ENCODE peak calls at places on chromosome 9, in four cellular contexts. O is CD8-positive, alpha-beta T cell; W is foreskin fibroblast; N is right lobe of liver. J is an unnamed sample.

GRCh38 chr9:121399883-121400607 is 30.0 kb upstream of the STOM start:
- DNase-seq in N (no peak), W (peak; percentile 47), O (no peak), J (peak; percentile 80)

GRCh38 chr9:128634111-128634510 is 22.5 kb downstream of the DYNC2I2 start:
- DNase-seq in N (no peak), O (no peak), W (no peak), J (no peak)

GRCh38 chr9:16728128-16728505 is 142.4 kb downstream of the BNC2 start:
- DNase-seq in N (no peak), W (no peak), O (no peak), J (no peak)

GRCh38 chr9:136122425-136123383 is 4.0 kb upstream of the TMEM250 start:
- DNase-seq in N (peak; percentile 83), O (peak; percentile 72), W (peak; percentile 45), J (no peak)

GRCh38 chr9:125485471-125485870 is 221.5 kb downstream of the MAPKAP1 start:
- DNase-seq in N (no peak), O (no peak), W (no peak), J (no peak)

GRCh38 chr9:74770508-74771261 is 117.0 kb downstream of the TRPM6 start:
- DNase-seq in N (peak; percentile 28), W (no peak), O (no peak), J (no peak)

GRCh38 chr9:131333771-131334567 is 44.4 kb downstream of the PLPP7 start:
- DNase-seq in N (no peak), O (no peak), W (no peak), J (no peak)

GRCh38 chr9:117400131-117400530 is 14.7 kb downstream of the ASTN2 start:
- DNase-seq in W (no peak), N (no peak), O (no peak), J (no peak)

GRCh38 chr9:133098104-133098754 is 22.8 kb downstream of the RALGDS start:
- DNase-seq in N (peak; percentile 19), O (no peak), W (no peak), J (no peak)

GRCh38 chr9:116587919-116588318 is 99.2 kb upstream of the TRIM32 start:
- DNase-seq in O (no peak), W (no peak), N (no peak), J (no peak)

GRCh38 chr9:21017092-21017491 is 14.3 kb downstream of the HACD4 start:
- DNase-seq in W (peak; percentile 82), N (no peak), O (no peak), J (no peak)

GRCh38 chr9:5040730-5041389 is 55.8 kb downstream of the JAK2 start:
- DNase-seq in N (no peak), W (no peak), O (no peak), J (no peak)

DNA sequence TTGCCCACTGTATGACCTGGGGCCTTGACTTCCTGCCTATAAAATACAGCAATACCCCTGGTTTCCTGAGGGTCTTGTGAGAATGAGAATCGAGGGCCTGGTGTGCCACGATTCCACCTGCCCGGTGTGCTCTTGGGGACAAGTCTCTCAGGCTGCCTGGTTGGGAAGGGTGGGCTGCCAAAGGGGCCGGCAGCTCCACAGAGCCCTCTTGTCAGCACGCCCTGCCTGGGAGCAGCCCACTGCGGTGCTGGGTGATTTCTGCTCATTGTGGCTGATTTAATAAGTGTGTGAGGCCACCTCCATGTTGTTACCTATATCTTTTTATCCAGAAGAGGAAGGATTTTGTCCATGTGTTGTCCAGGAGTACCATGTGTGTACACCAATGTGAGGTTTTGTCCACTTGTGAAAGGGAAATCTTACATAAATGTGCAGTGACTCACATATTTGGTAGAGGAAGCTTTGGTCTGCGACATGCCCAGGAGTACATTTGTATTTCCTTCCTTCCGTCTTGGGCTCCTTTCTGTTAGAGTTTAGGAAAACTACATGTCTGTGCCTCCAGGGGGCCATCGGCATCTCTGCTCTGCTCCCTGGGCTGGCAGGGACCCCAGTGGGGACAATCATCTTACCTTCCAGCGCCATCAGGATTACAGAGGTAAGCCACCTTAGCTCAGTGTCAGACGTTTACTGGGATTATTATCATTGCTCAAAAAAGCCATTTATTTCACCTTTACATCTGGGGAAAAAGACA is 108.6 kb downstream of the PHF2 start:
- DNase-seq in W (peak; percentile 15), N (no peak), O (no peak), J (no peak)
- TF ChIP-seq CTCF in W (peak; percentile 14), N (no peak), O (no peak), J (no peak)

GRCh38 chr9:81673310-81673709 is 16.0 kb downstream of the TLE1 start:
- DNase-seq in W (no peak), N (no peak), O (no peak), J (no peak)

GRCh38 chr9:81665514-81665838 is 23.9 kb downstream of the TLE1 start:
- DNase-seq in O (no peak), W (no peak), N (no peak), J (no peak)

GRCh38 chr9:81666123-81666522 is 23.2 kb downstream of the TLE1 start:
- DNase-seq in N (no peak), O (no peak), W (no peak), J (no peak)

GRCh38 chr9:81671880-81672280 is 17.5 kb downstream of the TLE1 start:
- DNase-seq in W (no peak), O (no peak), N (peak; percentile 34), J (peak; percentile 94)

DNA sequence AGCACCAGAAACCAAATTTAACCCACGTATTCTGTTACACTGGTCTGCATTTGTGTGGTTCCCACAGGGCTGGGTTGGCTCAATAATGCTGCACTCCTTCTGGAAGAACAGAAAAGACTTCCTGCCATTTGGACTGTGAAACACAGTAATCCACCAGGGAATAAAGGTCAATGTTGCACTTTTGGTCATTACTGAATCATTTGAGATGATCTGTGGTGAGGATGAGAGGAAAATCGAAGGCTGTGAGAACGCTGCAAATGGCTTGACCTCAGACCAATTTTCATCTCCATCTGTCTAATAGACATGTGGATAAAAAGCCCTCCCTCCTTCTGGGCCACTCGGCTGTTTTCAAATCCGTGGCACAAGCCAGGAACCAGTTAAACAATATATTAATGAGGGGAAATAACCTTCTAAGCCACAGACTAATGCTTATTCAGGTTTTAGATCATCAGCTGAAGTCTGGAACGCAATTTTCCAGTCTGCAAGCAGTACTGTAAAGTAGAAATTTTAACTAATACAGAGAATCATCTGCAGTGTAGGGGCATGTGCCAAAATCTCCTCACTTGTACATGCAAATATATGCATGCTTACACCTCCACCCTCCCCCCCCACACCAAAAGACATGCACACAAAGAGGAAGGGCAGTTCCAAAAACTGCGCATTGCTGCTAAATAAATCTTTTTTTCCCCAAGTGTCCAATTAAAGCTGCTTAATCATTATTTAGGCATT is 20.2 kb downstream of the TLE1 start:
- DNase-seq in W (no peak), N (no peak), O (no peak), J (peak; percentile 62)
- H3K4me3 ChIP-seq in W (no peak overlapping the region), N (no peak overlapping the region), O (no peak overlapping the region), J (no peak overlapping the region)

DNA sequence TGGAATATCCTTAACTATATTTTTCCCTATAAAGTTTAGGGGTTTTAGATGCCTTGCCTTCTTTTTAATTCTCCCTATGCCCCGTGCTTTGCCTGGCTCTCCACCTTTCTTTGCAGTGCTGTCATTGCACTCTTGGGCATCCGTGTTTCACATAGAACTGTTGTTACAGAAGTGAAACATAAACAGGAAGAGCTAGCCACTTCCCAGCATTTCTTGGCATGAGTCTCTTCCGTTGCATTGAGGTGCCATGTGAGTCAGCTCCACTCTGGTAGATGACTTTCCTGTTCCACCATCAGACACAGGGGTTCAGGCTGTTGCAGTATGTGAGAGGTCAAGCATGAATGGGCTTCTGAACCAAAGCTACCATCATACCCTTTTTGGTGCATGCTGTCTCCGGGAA is 73.4 kb downstream of the ANGPTL2 start:
- DNase-seq in W (peak; percentile 86), N (no peak), O (peak; percentile 2), J (peak; percentile 64)
- TF ChIP-seq CTCF in W (peak; percentile 28), N (peak; percentile 18), O (no peak), J (peak; percentile 41)

GRCh38 chr9:27460225-27461023 is 63.7 kb upstream of the IFNK start:
- DNase-seq in W (no peak), N (no peak), O (no peak), J (no peak)
- H3K4me3 ChIP-seq in W (no peak overlapping the region), N (no peak overlapping the region), O (no peak overlapping the region), J (no peak overlapping the region)

DNA sequence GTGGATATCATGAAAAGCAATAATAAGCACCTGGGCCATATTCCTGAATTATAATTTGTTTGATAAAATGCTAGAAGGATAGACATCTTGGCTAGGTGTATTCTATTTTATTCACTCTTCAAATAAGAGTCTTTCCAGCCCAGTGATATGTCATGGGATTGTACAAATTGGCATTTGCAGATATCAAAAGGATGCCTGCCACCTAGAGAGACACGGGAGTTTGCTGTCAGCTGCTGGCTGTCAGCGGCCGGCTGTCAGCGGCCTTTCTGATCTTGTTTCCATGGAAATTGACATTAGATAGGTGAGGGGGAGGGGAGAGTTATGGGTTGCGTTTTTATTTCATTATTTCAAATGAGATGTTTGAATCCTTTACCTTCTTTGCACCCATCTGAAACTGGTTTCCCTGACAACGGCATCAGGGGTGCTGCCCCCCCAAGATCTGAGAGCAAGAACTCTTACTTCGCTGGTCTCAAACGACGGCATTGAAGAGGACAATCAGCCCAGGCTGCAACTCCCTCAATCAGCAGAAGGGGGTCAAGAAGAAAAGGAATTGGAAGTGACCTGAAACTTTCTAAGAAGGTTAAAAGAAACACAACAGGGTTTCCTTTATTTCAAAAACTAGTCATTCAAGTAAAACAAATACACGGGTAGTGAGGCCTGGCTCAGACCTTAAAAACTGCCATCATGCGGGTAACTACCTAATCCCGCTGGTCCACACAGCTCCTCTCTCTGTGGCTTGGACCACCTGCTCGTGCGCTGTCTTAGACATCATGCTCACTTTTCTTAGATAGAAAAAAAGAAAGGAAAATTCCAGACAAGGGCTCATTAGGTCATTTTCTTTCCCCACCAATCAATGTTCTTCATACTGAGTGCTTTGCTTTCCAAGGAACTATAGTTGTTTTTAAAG is 115.7 kb downstream of the TLE1 start:
- DNase-seq in N (no peak), W (no peak), O (no peak), J (no peak)
- TF ChIP-seq CTCF in N (no peak), W (no peak), O (no peak), J (peak; percentile 17)

GRCh38 chr9:36471359-36471758 is 71.3 kb upstream of the RNF38 start:
- DNase-seq in O (no peak), W (no peak), N (no peak), J (no peak)
- H3K4me3 ChIP-seq in O (peak overlapping the region; percentile 43), W (peak overlapping the region; percentile 51), N (peak overlapping the region; percentile 27), J (no peak overlapping the region)

GRCh38 chr9:134912126-134912840 is 5.4 kb downstream of the FCN1 start:
- DNase-seq in N (no peak), O (no peak), W (no peak), J (no peak)

GRCh38 chr9:134909511-134910105 is 8.1 kb downstream of the FCN1 start:
- DNase-seq in W (no peak), N (no peak), O (no peak), J (no peak)

GRCh38 chr9:134910146-134910545 is 7.6 kb downstream of the FCN1 start:
- DNase-seq in W (no peak), N (no peak), O (no peak), J (no peak)

GRCh38 chr9:134913041-134913712 is 4.5 kb downstream of the FCN1 start:
- DNase-seq in O (no peak), N (no peak), W (no peak), J (no peak)

GRCh38 chr9:134908524-134909364 is 9.0 kb downstream of the FCN1 start:
- DNase-seq in N (no peak), O (no peak), W (no peak), J (no peak)
- TF ChIP-seq CTCF in N (no peak), O (no peak), W (no peak), J (no peak)